ENCODE peak calls at places on chromosomes 11 and 22, in five cellular contexts. One of them, this sample, is unnamed.

GRCh38 chr11:30788849-30789248 is 202.7 kb upstream of the MPPED2 start:
- DNase-seq in CD4-positive, alpha-beta memory T cell: no peak
- DNase-seq in IMR-90: no peak
- DNase-seq in adrenal gland: no peak
- DNase-seq in right cardiac atrium: no peak
- DNase-seq in this sample: no peak

GRCh38 chr11:35166369-35167360 is 27.7 kb downstream of the CD44 start:
- DNase-seq in adrenal gland: peak
- DNase-seq in CD4-positive, alpha-beta memory T cell: peak
- DNase-seq in right cardiac atrium: peak
- DNase-seq in IMR-90: peak
- DNase-seq in this sample: peak

GRCh38 chr11:74620537-74620936 is 28.2 kb downstream of the POLD3 start:
- DNase-seq in adrenal gland: no peak
- DNase-seq in IMR-90: no peak
- DNase-seq in right cardiac atrium: no peak
- DNase-seq in CD4-positive, alpha-beta memory T cell: no peak
- DNase-seq in this sample: no peak

GRCh38 chr11:59923813-59924212 is 14.4 kb upstream of the OOSP1 start:
- DNase-seq in right cardiac atrium: no peak
- DNase-seq in CD4-positive, alpha-beta memory T cell: no peak
- DNase-seq in adrenal gland: no peak
- DNase-seq in IMR-90: no peak
- DNase-seq in this sample: no peak

GRCh38 chr11:2562181-2562581 is 117.4 kb downstream of the KCNQ1 start:
- DNase-seq in right cardiac atrium: peak
- DNase-seq in CD4-positive, alpha-beta memory T cell: no peak
- DNase-seq in IMR-90: no peak
- DNase-seq in adrenal gland: peak
- DNase-seq in this sample: no peak

GRCh38 chr11:57483570-57483934 is 23.2 kb downstream of the RTN4RL2 start:
- DNase-seq in IMR-90: no peak
- DNase-seq in right cardiac atrium: no peak
- DNase-seq in adrenal gland: no peak
- DNase-seq in CD4-positive, alpha-beta memory T cell: no peak
- DNase-seq in this sample: no peak

GRCh38 chr22:49513358-49513851 is 314.3 kb downstream of the BRD1 start:
- DNase-seq in right cardiac atrium: no peak
- DNase-seq in adrenal gland: no peak
- DNase-seq in CD4-positive, alpha-beta memory T cell: no peak
- DNase-seq in IMR-90: no peak
- DNase-seq in this sample: no peak

GRCh38 chr11:66915866-66916265 is 42.3 kb downstream of the PC start:
- DNase-seq in IMR-90: no peak
- DNase-seq in right cardiac atrium: no peak
- DNase-seq in adrenal gland: no peak
- DNase-seq in CD4-positive, alpha-beta memory T cell: no peak
- DNase-seq in this sample: no peak

GRCh38 chr11:78192223-78192719 is 3.6 kb downstream of the USP35 start:
- DNase-seq in adrenal gland: peak
- DNase-seq in IMR-90: no peak
- DNase-seq in right cardiac atrium: no peak
- DNase-seq in CD4-positive, alpha-beta memory T cell: no peak
- DNase-seq in this sample: no peak
- H3K27ac ChIP-seq in adrenal gland: peak
- H3K27ac ChIP-seq in IMR-90: no peak
- H3K27ac ChIP-seq in right cardiac atrium: no peak
- H3K27ac ChIP-seq in CD4-positive, alpha-beta memory T cell: no peak
- H3K27ac ChIP-seq in this sample: no peak

DNA sequence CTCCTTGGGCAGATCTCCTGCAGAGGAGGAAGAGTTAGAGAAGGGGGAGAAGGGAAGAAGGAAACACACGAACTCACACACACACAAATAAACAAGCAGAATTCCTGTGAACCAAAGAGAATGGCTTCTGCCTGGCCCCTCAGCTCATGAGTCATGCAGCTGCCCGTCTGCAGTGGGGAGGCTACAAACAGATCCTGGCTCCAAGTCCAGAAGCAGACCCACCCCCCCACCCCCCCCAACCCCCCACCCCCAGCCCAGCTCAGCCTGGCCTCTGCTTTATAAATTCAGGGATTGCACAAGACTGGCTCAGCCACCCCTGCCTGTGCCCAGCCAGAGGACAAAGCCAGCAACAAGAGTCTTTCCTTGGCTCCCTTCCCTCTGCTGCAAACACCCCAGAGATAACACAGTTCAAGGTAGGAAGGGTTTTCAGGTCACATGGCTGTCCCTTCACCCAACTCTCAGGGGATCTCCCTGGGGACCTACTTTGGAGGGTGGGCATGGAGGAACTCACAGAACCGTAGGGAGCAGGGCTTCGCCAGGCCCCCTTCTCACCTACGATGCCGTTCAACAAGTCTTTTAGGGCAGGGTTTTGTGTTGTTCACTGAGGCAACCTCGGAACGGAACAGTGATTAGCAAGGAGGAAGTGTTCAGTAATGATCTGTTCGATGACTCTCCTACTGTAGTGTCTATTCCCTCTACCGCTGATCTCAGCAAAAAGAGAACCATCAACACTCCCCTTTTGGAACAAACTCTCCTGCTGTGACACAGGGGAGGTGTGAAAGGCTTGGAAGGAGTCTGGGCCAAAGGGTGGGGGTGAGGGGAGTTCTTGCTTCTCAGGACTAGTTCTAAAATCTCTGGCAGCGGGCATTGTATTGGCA is 35.5 kb downstream of the RPL27A start:
- DNase-seq in CD4-positive, alpha-beta memory T cell: no peak
- DNase-seq in adrenal gland: peak
- DNase-seq in right cardiac atrium: peak
- DNase-seq in IMR-90: peak
- DNase-seq in this sample: no peak
- H3K27ac ChIP-seq in CD4-positive, alpha-beta memory T cell: no peak
- H3K27ac ChIP-seq in adrenal gland: peak
- H3K27ac ChIP-seq in right cardiac atrium: peak
- H3K27ac ChIP-seq in IMR-90: peak
- H3K27ac ChIP-seq in this sample: no peak

DNA sequence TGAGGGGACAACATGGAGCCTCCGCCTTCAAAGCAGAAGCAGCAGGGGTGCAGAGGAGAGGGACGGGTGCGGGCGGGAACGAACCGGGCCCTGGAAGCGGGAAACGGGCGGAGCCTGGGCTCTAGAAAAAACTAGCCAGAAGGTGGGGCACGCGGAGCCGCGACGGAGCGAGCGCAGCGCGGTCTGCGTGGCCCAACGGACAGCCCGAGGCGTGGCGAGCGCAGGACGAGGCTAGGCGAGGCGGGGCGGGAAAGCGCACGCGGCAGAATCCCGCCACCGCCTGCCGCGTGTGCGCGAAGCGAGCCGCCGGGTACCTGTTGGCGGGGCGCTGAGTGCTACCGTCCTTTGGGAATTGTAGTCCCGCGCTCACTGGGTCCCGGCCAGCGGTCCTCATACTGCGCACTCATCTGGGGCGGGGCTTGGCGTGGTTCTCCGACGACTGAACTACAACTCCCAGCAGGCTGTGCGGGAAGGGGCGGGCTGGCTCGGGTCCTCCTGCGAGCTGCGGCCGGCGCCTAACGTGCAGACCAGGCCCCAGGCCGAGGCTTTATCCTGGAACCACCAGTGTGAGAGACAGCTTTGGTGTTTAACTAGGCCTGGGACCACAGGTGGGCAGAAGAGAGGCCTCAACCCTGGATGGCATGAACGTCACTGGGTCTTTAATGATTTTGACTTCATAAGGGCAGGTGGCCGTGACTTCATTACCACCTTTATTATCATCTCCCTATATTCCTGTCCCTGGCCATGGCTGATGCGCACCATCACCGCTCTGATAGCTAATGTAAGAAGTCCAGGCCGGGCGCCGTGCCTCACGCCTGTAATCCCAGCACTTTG is at the start of gene ATL3:
- DNase-seq in IMR-90: peak
- DNase-seq in CD4-positive, alpha-beta memory T cell: peak
- DNase-seq in adrenal gland: peak
- DNase-seq in right cardiac atrium: peak
- DNase-seq in this sample: peak
- H3K27ac ChIP-seq in IMR-90: peak
- H3K27ac ChIP-seq in CD4-positive, alpha-beta memory T cell: peak
- H3K27ac ChIP-seq in adrenal gland: peak
- H3K27ac ChIP-seq in right cardiac atrium: peak
- H3K27ac ChIP-seq in this sample: peak

GRCh38 chr22:22097727-22098228 is 115.2 kb upstream of the TOP3B start:
- DNase-seq in adrenal gland: no peak
- DNase-seq in IMR-90: no peak
- DNase-seq in right cardiac atrium: no peak
- DNase-seq in CD4-positive, alpha-beta memory T cell: no peak
- DNase-seq in this sample: no peak
- H3K27ac ChIP-seq in adrenal gland: no peak
- H3K27ac ChIP-seq in IMR-90: no peak
- H3K27ac ChIP-seq in right cardiac atrium: no peak
- H3K27ac ChIP-seq in CD4-positive, alpha-beta memory T cell: no peak
- H3K27ac ChIP-seq in this sample: no peak

DNA sequence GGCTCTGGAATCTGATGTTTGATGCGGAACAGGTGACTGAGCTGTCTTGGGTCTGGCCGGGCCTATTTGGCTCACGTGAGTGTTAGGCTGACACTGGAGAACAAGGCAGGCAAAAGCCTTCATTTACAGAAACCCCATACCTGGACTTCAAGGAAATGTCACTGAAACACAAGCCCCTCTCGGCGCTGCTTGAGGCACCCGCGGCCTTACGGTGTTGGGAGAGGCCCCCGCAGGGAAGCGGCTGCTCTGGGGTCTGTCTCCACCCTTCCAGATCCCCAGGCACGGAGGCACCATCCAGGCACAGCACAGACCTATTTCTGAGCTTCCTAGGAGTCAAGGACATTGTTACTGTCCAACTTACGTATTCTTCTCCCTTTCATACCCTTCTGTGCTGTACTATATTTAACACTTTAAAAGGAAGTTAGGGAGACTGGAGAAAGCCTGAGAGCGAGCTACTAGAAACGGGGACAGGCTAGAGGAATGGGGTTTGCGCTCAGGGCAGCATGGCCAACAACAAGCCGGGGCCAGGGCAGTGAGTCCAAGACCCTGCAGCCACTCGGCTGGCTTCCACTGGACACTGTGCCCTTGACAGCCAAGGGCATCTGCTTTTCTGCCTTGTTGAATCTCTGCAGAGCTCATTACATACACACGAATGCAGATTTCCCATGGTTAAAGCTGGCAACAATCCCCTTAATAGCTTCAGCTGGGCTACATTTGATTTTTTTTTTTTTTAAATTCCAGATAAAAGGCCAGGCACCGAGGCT is 23.8 kb downstream of the DRD4 start:
- DNase-seq in right cardiac atrium: peak
- DNase-seq in adrenal gland: no peak
- DNase-seq in CD4-positive, alpha-beta memory T cell: no peak
- DNase-seq in IMR-90: no peak
- DNase-seq in this sample: no peak
- H3K27ac ChIP-seq in right cardiac atrium: no peak
- H3K27ac ChIP-seq in adrenal gland: no peak
- H3K27ac ChIP-seq in CD4-positive, alpha-beta memory T cell: no peak
- H3K27ac ChIP-seq in IMR-90: no peak
- H3K27ac ChIP-seq in this sample: no peak

GRCh38 chr11:10454902-10455631 is at the start of gene AMPD3:
- DNase-seq in right cardiac atrium: no peak
- DNase-seq in IMR-90: peak
- DNase-seq in CD4-positive, alpha-beta memory T cell: no peak
- DNase-seq in adrenal gland: peak
- DNase-seq in this sample: no peak

GRCh38 chr11:10456519-10456918 is 1.5 kb downstream of the AMPD3 start:
- DNase-seq in CD4-positive, alpha-beta memory T cell: no peak
- DNase-seq in right cardiac atrium: no peak
- DNase-seq in adrenal gland: no peak
- DNase-seq in IMR-90: no peak
- DNase-seq in this sample: no peak

GRCh38 chr11:10455637-10456487 is 798 bp downstream of the AMPD3 start:
- DNase-seq in right cardiac atrium: peak
- DNase-seq in IMR-90: peak
- DNase-seq in adrenal gland: peak
- DNase-seq in CD4-positive, alpha-beta memory T cell: peak
- DNase-seq in this sample: peak

GRCh38 chr11:10459029-10459970 is 4.2 kb downstream of the AMPD3 start:
- DNase-seq in right cardiac atrium: no peak
- DNase-seq in adrenal gland: no peak
- DNase-seq in IMR-90: no peak
- DNase-seq in CD4-positive, alpha-beta memory T cell: peak
- DNase-seq in this sample: peak

DNA sequence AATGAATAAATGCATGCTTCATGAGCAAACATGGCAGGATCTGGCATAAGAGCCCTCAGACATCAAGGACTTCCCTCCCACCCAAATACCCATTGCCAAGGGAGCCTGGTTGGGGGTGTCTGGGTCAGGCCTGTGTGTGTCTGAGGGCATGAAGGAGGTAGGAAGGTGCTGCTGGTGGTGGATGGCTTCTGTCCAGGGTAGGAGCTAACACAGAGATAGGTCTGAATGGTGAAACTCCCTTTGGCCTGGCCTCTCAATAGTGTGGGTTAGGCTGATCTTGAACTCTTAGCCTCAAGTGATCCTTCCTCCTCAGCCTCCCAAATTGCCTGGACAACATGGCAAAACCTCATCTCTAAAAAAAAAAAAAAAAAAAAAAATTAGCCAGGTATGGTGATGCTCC is 2.8 kb downstream of the AMPD3 start:
- DNase-seq in CD4-positive, alpha-beta memory T cell: no peak
- DNase-seq in right cardiac atrium: no peak
- DNase-seq in IMR-90: no peak
- DNase-seq in adrenal gland: no peak
- DNase-seq in this sample: no peak
- H3K27ac ChIP-seq in CD4-positive, alpha-beta memory T cell: peak
- H3K27ac ChIP-seq in right cardiac atrium: no peak
- H3K27ac ChIP-seq in IMR-90: no peak
- H3K27ac ChIP-seq in adrenal gland: peak
- H3K27ac ChIP-seq in this sample: peak

This sample was measured in naive thymus-derived CD4-positive, alpha-beta T cell.